ENCODE peak calls at places on chromosomes 12 and 14, in eight cellular contexts. One of them, this sample, is unnamed.

GRCh38 chr14:30191639-30192279 is 264.1 kb upstream of the PRKD1 start:
- DNase-seq in lung: no peak
- DNase-seq in kidney epithelial cell: no peak
- DNase-seq in CD8-positive, alpha-beta T cell: no peak
- DNase-seq in thyroid gland: no peak
- DNase-seq in aorta: no peak
- DNase-seq in mucosa of descending colon: no peak
- DNase-seq in naive thymus-derived CD4-positive, alpha-beta T cell: no peak
- DNase-seq in this sample: no peak

GRCh38 chr14:42057176-42057575 is 450.5 kb downstream of the LRFN5 start:
- DNase-seq in naive thymus-derived CD4-positive, alpha-beta T cell: no peak
- DNase-seq in kidney epithelial cell: no peak
- DNase-seq in CD8-positive, alpha-beta T cell: no peak
- DNase-seq in lung: no peak
- DNase-seq in mucosa of descending colon: no peak
- DNase-seq in aorta: no peak
- DNase-seq in thyroid gland: no peak
- DNase-seq in this sample: no peak

GRCh38 chr12:29255061-29255460 is 106.0 kb downstream of the FAR2 start:
- DNase-seq in lung: no peak
- DNase-seq in mucosa of descending colon: no peak
- DNase-seq in kidney epithelial cell: no peak
- DNase-seq in naive thymus-derived CD4-positive, alpha-beta T cell: no peak
- DNase-seq in aorta: no peak
- DNase-seq in CD8-positive, alpha-beta T cell: no peak
- DNase-seq in thyroid gland: no peak
- DNase-seq in this sample: no peak

GRCh38 chr14:47389520-47389919 is 285.9 kb downstream of the MDGA2 start:
- DNase-seq in naive thymus-derived CD4-positive, alpha-beta T cell: no peak
- DNase-seq in aorta: no peak
- DNase-seq in CD8-positive, alpha-beta T cell: no peak
- DNase-seq in mucosa of descending colon: no peak
- DNase-seq in kidney epithelial cell: no peak
- DNase-seq in lung: no peak
- DNase-seq in thyroid gland: no peak
- DNase-seq in this sample: no peak

GRCh38 chr14:100874411-100875091 is 29.0 kb downstream of the RTL1 start:
- DNase-seq in mucosa of descending colon: no peak
- DNase-seq in lung: no peak
- DNase-seq in CD8-positive, alpha-beta T cell: no peak
- DNase-seq in naive thymus-derived CD4-positive, alpha-beta T cell: no peak
- DNase-seq in thyroid gland: no peak
- DNase-seq in aorta: peak; percentile 51
- DNase-seq in kidney epithelial cell: no peak
- DNase-seq in this sample: no peak

GRCh38 chr12:119082496-119082895 is 96.2 kb upstream of the HSPB8 start:
- DNase-seq in kidney epithelial cell: no peak
- DNase-seq in mucosa of descending colon: no peak
- DNase-seq in thyroid gland: peak; percentile 84
- DNase-seq in aorta: no peak
- DNase-seq in CD8-positive, alpha-beta T cell: no peak
- DNase-seq in lung: no peak
- DNase-seq in naive thymus-derived CD4-positive, alpha-beta T cell: no peak
- DNase-seq in this sample: no peak

GRCh38 chr14:60090864-60091519 is 731 bp upstream of the PCNX4 start:
- DNase-seq in mucosa of descending colon: peak; percentile 57
- DNase-seq in thyroid gland: peak; percentile 67
- DNase-seq in CD8-positive, alpha-beta T cell: no peak
- DNase-seq in naive thymus-derived CD4-positive, alpha-beta T cell: no peak
- DNase-seq in aorta: no peak
- DNase-seq in kidney epithelial cell: no peak
- DNase-seq in lung: peak; percentile 66
- DNase-seq in this sample: no peak

GRCh38 chr12:42741771-42742510 is 152.4 kb upstream of the PRICKLE1 start:
- DNase-seq in CD8-positive, alpha-beta T cell: no peak
- DNase-seq in lung: no peak
- DNase-seq in thyroid gland: no peak
- DNase-seq in kidney epithelial cell: peak; percentile 45
- DNase-seq in mucosa of descending colon: no peak
- DNase-seq in aorta: no peak
- DNase-seq in naive thymus-derived CD4-positive, alpha-beta T cell: no peak
- DNase-seq in this sample: no peak

GRCh38 chr14:32232481-32232880 is 29.4 kb upstream of the RNU6-8 start:
- DNase-seq in thyroid gland: no peak
- DNase-seq in mucosa of descending colon: no peak
- DNase-seq in aorta: no peak
- DNase-seq in kidney epithelial cell: no peak
- DNase-seq in naive thymus-derived CD4-positive, alpha-beta T cell: no peak
- DNase-seq in lung: no peak
- DNase-seq in CD8-positive, alpha-beta T cell: no peak
- DNase-seq in this sample: no peak

GRCh38 chr14:83120187-83120586 is 1586.5 kb upstream of the SEL1L start:
- DNase-seq in thyroid gland: no peak
- DNase-seq in kidney epithelial cell: no peak
- DNase-seq in mucosa of descending colon: no peak
- DNase-seq in naive thymus-derived CD4-positive, alpha-beta T cell: no peak
- DNase-seq in CD8-positive, alpha-beta T cell: no peak
- DNase-seq in lung: no peak
- DNase-seq in aorta: no peak
- DNase-seq in this sample: no peak

GRCh38 chr14:103101964-103102688 is 7.6 kb downstream of the EXOC3L4 start:
- DNase-seq in mucosa of descending colon: no peak
- DNase-seq in lung: no peak
- DNase-seq in kidney epithelial cell: no peak
- DNase-seq in CD8-positive, alpha-beta T cell: no peak
- DNase-seq in aorta: no peak
- DNase-seq in thyroid gland: no peak
- DNase-seq in naive thymus-derived CD4-positive, alpha-beta T cell: no peak
- DNase-seq in this sample: no peak

GRCh38 chr14:92528486-92529100 is 15.0 kb downstream of the RIN3 start:
- DNase-seq in aorta: no peak
- DNase-seq in lung: no peak
- DNase-seq in naive thymus-derived CD4-positive, alpha-beta T cell: no peak
- DNase-seq in kidney epithelial cell: no peak
- DNase-seq in mucosa of descending colon: no peak
- DNase-seq in CD8-positive, alpha-beta T cell: no peak
- DNase-seq in thyroid gland: no peak
- DNase-seq in this sample: no peak

GRCh38 chr12:6095269-6095668 is 29.2 kb downstream of the VWF start:
- DNase-seq in naive thymus-derived CD4-positive, alpha-beta T cell: no peak
- DNase-seq in kidney epithelial cell: no peak
- DNase-seq in lung: no peak
- DNase-seq in CD8-positive, alpha-beta T cell: no peak
- DNase-seq in thyroid gland: no peak
- DNase-seq in mucosa of descending colon: no peak
- DNase-seq in aorta: no peak
- DNase-seq in this sample: no peak

GRCh38 chr12:6097384-6097783 is 27.1 kb downstream of the VWF start:
- DNase-seq in CD8-positive, alpha-beta T cell: no peak
- DNase-seq in lung: no peak
- DNase-seq in kidney epithelial cell: no peak
- DNase-seq in mucosa of descending colon: no peak
- DNase-seq in aorta: no peak
- DNase-seq in thyroid gland: no peak
- DNase-seq in naive thymus-derived CD4-positive, alpha-beta T cell: no peak
- DNase-seq in this sample: no peak

GRCh38 chr12:6093764-6094163 is 30.7 kb downstream of the VWF start:
- DNase-seq in kidney epithelial cell: no peak
- DNase-seq in mucosa of descending colon: no peak
- DNase-seq in CD8-positive, alpha-beta T cell: no peak
- DNase-seq in naive thymus-derived CD4-positive, alpha-beta T cell: no peak
- DNase-seq in thyroid gland: no peak
- DNase-seq in aorta: no peak
- DNase-seq in lung: no peak
- DNase-seq in this sample: no peak

GRCh38 chr12:6092784-6093722 is 31.4 kb downstream of the VWF start:
- DNase-seq in naive thymus-derived CD4-positive, alpha-beta T cell: no peak
- DNase-seq in mucosa of descending colon: no peak
- DNase-seq in CD8-positive, alpha-beta T cell: no peak
- DNase-seq in aorta: peak; percentile 89
- DNase-seq in lung: peak; percentile 78
- DNase-seq in kidney epithelial cell: peak; percentile 91
- DNase-seq in thyroid gland: peak; percentile 87
- DNase-seq in this sample: no peak

DNA sequence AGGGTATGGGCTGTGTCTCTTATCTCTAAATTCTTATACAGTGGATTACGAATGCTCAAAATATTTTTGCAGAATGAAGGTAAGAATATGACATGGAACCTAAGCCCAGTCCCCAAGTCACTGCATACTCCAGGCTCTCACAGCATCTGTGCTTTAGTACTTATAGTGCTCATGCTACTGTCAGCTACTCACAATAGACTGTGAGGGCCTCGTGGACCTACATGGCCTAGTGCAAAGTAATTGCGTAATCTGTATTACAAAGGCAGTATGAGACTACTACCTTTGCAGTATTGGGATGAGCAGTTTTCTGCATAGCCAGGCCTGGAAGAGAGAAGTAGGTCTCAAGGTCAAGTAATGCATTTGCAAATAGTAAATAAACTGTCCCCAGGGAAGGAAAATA is 27.9 kb downstream of the VWF start:
- DNase-seq in kidney epithelial cell: no peak
- DNase-seq in lung: no peak
- DNase-seq in CD8-positive, alpha-beta T cell: no peak
- DNase-seq in mucosa of descending colon: no peak
- DNase-seq in naive thymus-derived CD4-positive, alpha-beta T cell: no peak
- DNase-seq in aorta: no peak
- DNase-seq in thyroid gland: no peak
- DNase-seq in this sample: no peak
- H3K4me3 ChIP-seq in kidney epithelial cell: no peak overlapping the region
- H3K4me3 ChIP-seq in lung: no peak overlapping the region
- H3K4me3 ChIP-seq in CD8-positive, alpha-beta T cell: no peak overlapping the region
- H3K4me3 ChIP-seq in mucosa of descending colon: no peak overlapping the region
- H3K4me3 ChIP-seq in naive thymus-derived CD4-positive, alpha-beta T cell: no peak overlapping the region
- H3K4me3 ChIP-seq in aorta: no peak overlapping the region
- H3K4me3 ChIP-seq in thyroid gland: no peak overlapping the region
- H3K4me3 ChIP-seq in this sample: no peak overlapping the region

DNA sequence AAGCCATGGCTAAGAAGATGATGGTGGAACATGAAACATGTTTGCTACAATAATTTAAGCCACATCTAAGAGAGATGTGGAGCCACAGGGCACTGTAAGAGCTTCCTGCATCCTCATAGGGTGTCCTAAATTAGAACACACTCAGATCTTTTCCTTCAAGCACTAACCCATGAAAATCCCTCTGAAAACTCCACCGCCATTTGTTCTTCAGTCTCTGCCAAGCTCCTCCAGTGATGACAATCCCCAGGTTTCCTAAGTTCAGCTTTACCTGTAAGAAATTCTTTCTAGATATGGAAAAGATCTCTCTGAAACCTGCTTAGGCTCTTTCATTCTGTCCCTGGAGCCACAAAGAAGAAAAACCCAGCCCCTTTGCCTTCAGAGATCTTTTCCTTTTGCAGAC is 907.1 kb downstream of the VRK1 start:
- DNase-seq in aorta: no peak
- DNase-seq in thyroid gland: no peak
- DNase-seq in kidney epithelial cell: no peak
- DNase-seq in mucosa of descending colon: no peak
- DNase-seq in naive thymus-derived CD4-positive, alpha-beta T cell: no peak
- DNase-seq in CD8-positive, alpha-beta T cell: no peak
- DNase-seq in lung: no peak
- DNase-seq in this sample: no peak
- H3K4me3 ChIP-seq in aorta: no peak overlapping the region
- H3K4me3 ChIP-seq in thyroid gland: no peak overlapping the region
- H3K4me3 ChIP-seq in kidney epithelial cell: no peak overlapping the region
- H3K4me3 ChIP-seq in mucosa of descending colon: no peak overlapping the region
- H3K4me3 ChIP-seq in naive thymus-derived CD4-positive, alpha-beta T cell: peak overlapping the region; percentile 15
- H3K4me3 ChIP-seq in CD8-positive, alpha-beta T cell: no peak overlapping the region
- H3K4me3 ChIP-seq in lung: no peak overlapping the region
- H3K4me3 ChIP-seq in this sample: no peak overlapping the region

GRCh38 chr12:75209782-75210138 is at the start of gene KCNC2:
- DNase-seq in lung: no peak
- DNase-seq in thyroid gland: no peak
- DNase-seq in naive thymus-derived CD4-positive, alpha-beta T cell: no peak
- DNase-seq in kidney epithelial cell: no peak
- DNase-seq in CD8-positive, alpha-beta T cell: no peak
- DNase-seq in aorta: no peak
- DNase-seq in mucosa of descending colon: no peak
- DNase-seq in this sample: no peak
- H3K4me3 ChIP-seq in lung: no peak within 1 kb of the TSS
- H3K4me3 ChIP-seq in thyroid gland: no peak within 1 kb of the TSS
- H3K4me3 ChIP-seq in naive thymus-derived CD4-positive, alpha-beta T cell: no peak within 1 kb of the TSS
- H3K4me3 ChIP-seq in kidney epithelial cell: peak within 1 kb of the TSS; percentile 5
- H3K4me3 ChIP-seq in CD8-positive, alpha-beta T cell: no peak within 1 kb of the TSS
- H3K4me3 ChIP-seq in aorta: no peak within 1 kb of the TSS
- H3K4me3 ChIP-seq in mucosa of descending colon: no peak within 1 kb of the TSS
- H3K4me3 ChIP-seq in this sample: no peak within 1 kb of the TSS

GRCh38 chr12:121573949-121574520 is 6.8 kb downstream of the KDM2B start:
- DNase-seq in aorta: no peak
- DNase-seq in lung: no peak
- DNase-seq in kidney epithelial cell: no peak
- DNase-seq in thyroid gland: no peak
- DNase-seq in mucosa of descending colon: no peak
- DNase-seq in CD8-positive, alpha-beta T cell: no peak
- DNase-seq in naive thymus-derived CD4-positive, alpha-beta T cell: no peak
- DNase-seq in this sample: no peak

GRCh38 chr12:121575051-121575450 is 5.8 kb downstream of the KDM2B start:
- DNase-seq in CD8-positive, alpha-beta T cell: no peak
- DNase-seq in thyroid gland: no peak
- DNase-seq in aorta: no peak
- DNase-seq in lung: no peak
- DNase-seq in naive thymus-derived CD4-positive, alpha-beta T cell: no peak
- DNase-seq in kidney epithelial cell: no peak
- DNase-seq in mucosa of descending colon: no peak
- DNase-seq in this sample: no peak

GRCh38 chr12:121576851-121577391 is 3.9 kb downstream of the KDM2B start:
- DNase-seq in aorta: no peak
- DNase-seq in kidney epithelial cell: peak; percentile 68
- DNase-seq in naive thymus-derived CD4-positive, alpha-beta T cell: no peak
- DNase-seq in lung: no peak
- DNase-seq in thyroid gland: peak; percentile 18
- DNase-seq in mucosa of descending colon: no peak
- DNase-seq in CD8-positive, alpha-beta T cell: no peak
- DNase-seq in this sample: no peak

GRCh38 chr12:121577443-121578180 is 3.2 kb downstream of the KDM2B start:
- DNase-seq in CD8-positive, alpha-beta T cell: no peak
- DNase-seq in naive thymus-derived CD4-positive, alpha-beta T cell: no peak
- DNase-seq in thyroid gland: peak; percentile 47
- DNase-seq in kidney epithelial cell: no peak
- DNase-seq in aorta: no peak
- DNase-seq in lung: no peak
- DNase-seq in mucosa of descending colon: no peak
- DNase-seq in this sample: no peak

DNA sequence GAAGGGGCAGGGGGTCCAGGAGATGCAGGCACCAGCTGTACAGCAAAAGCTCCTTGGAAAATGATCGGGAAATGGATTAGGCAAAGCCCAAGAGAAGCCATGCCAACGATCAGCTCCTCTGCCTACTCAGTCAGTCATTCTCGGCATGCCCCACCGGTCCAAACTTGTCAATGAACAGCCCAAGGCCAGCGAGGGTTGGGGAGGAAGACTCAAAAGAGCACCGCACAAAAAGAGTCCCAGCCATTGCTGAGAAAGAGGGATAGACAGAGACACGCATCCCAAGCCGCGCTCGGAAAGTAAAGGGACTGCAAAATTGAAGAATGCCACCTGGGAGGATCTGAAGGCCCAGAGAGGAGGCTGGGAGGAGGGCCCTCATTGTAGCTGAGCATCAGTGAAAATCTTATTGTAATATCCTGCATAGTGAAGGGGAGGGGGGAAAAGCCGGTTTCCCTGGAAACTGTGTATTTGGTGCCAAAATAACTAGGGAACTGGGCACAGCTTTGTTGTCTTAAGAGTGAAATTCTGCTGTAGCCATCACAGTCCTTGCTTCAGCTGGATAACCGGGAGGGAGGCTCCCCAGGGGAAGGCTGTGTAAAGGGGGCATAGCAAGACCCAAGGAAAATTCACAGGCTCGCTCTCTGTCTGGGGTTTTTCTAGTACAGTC is 4.7 kb downstream of the KDM2B start:
- DNase-seq in thyroid gland: no peak
- DNase-seq in kidney epithelial cell: no peak
- DNase-seq in CD8-positive, alpha-beta T cell: no peak
- DNase-seq in naive thymus-derived CD4-positive, alpha-beta T cell: no peak
- DNase-seq in mucosa of descending colon: no peak
- DNase-seq in lung: no peak
- DNase-seq in aorta: no peak
- DNase-seq in this sample: no peak
- H3K4me3 ChIP-seq in thyroid gland: no peak overlapping the region
- H3K4me3 ChIP-seq in kidney epithelial cell: no peak overlapping the region
- H3K4me3 ChIP-seq in CD8-positive, alpha-beta T cell: no peak overlapping the region
- H3K4me3 ChIP-seq in naive thymus-derived CD4-positive, alpha-beta T cell: no peak overlapping the region
- H3K4me3 ChIP-seq in mucosa of descending colon: no peak overlapping the region
- H3K4me3 ChIP-seq in lung: no peak overlapping the region
- H3K4me3 ChIP-seq in aorta: no peak overlapping the region
- H3K4me3 ChIP-seq in this sample: no peak overlapping the region